ENCODE peak calls at places on chromosomes 12 and 14, in eight cellular contexts. K is GM04503, W is RWPE1, P is HFFc6, Q is Caco-2, V is AG04450, Z is nephron progenitor cell, M is NAMALWA. B is an unnamed sample.

GRCh38 chr12:116916714-116917114 is 6.0 kb downstream of the FBXW8 start:
- DNase-seq in K (peak), W (peak), P (peak), Q (peak), V (peak), Z (no peak), M (peak), B (peak)

GRCh38 chr12:131900397-131900796 is 6.0 kb downstream of the ULK1 start:
- DNase-seq in K (no peak), W (no peak), P (no peak), Q (no peak), V (no peak), Z (no peak), M (no peak), B (no peak)

GRCh38 chr14:55691659-55692058 is 111.7 kb downstream of the KTN1 start:
- DNase-seq in K (no peak), W (no peak), P (no peak), Q (no peak), V (no peak), Z (no peak), M (peak), B (no peak)

GRCh38 chr12:26527702-26528101 is 305.3 kb downstream of the ITPR2 start:
- DNase-seq in K (no peak), W (no peak), P (no peak), Q (no peak), V (no peak), Z (no peak), M (no peak), B (no peak)

GRCh38 chr14:53900499-53900898 is 56.1 kb downstream of the BMP4 start:
- DNase-seq in K (no peak), W (no peak), P (no peak), Q (no peak), V (no peak), Z (no peak), M (no peak), B (no peak)

GRCh38 chr14:75292886-75293285 is 14.3 kb downstream of the FOS start:
- DNase-seq in K (no peak), W (no peak), P (no peak), Q (no peak), V (no peak), Z (no peak), M (no peak), B (no peak)

GRCh38 chr12:121237415-121237814 is 27.5 kb downstream of the P2RX4 start:
- DNase-seq in K (no peak), W (no peak), P (no peak), Q (no peak), V (no peak), Z (no peak), M (no peak), B (no peak)

GRCh38 chr14:52640137-52640536 is 55.2 kb downstream of the ERO1A start:
- DNase-seq in K (no peak), W (no peak), P (no peak), Q (no peak), V (no peak), Z (no peak), M (no peak), B (no peak)

GRCh38 chr12:69497308-69498026 is 27.3 kb downstream of the FRS2 start:
- DNase-seq in K (no peak), W (no peak), P (no peak), Q (no peak), V (no peak), Z (no peak), M (peak), B (no peak)

GRCh38 chr12:115763376-115763775 is 514.1 kb downstream of the MED13L start:
- DNase-seq in K (peak), W (no peak), P (peak), Q (no peak), V (no peak), Z (no peak), M (no peak), B (no peak)

GRCh38 chr14:95346266-95346665 is 26.6 kb upstream of the CLMN start:
- DNase-seq in K (no peak), W (no peak), P (no peak), Q (no peak), V (no peak), Z (no peak), M (no peak), B (no peak)

GRCh38 chr12:85798122-85798521 is 38.1 kb downstream of the RASSF9 start:
- DNase-seq in K (no peak), W (no peak), P (no peak), Q (no peak), V (no peak), Z (no peak), M (no peak), B (no peak)

GRCh38 chr12:49336645-49337584 is at the start of gene C1QL4:
- DNase-seq in K (no peak), W (peak), P (peak), Q (peak), V (no peak), Z (peak), M (peak), B (peak)

GRCh38 chr12:121872546-121873223 is 14.0 kb upstream of the HPD start:
- DNase-seq in K (peak), W (peak), P (peak), Q (no peak), V (peak), Z (no peak), M (no peak), B (no peak)

GRCh38 chr12:53508534-53509199 is 1.4 kb upstream of the NPFF start:
- DNase-seq in K (no peak), W (peak), P (peak), Q (peak), V (peak), Z (peak), M (peak), B (peak)

GRCh38 chr12:104877107-104877705 is 80.9 kb downstream of the SLC41A2 start:
- DNase-seq in K (no peak), W (peak), P (peak), Q (peak), V (no peak), Z (peak), M (peak), B (peak)

GRCh38 chr14:49497725-49498348 is 88.3 kb downstream of the RPS29 start:
- DNase-seq in K (no peak), W (peak), P (peak), Q (peak), V (peak), Z (peak), M (peak), B (peak)

GRCh38 chr12:92253301-92253700 is 107.7 kb upstream of the BTG1 start:
- DNase-seq in K (no peak), W (no peak), P (peak), Q (no peak), V (no peak), Z (no peak), M (no peak), B (no peak)

GRCh38 chr14:24974591-24975374 is 75.2 kb downstream of the STXBP6 start:
- DNase-seq in K (no peak), W (no peak), P (no peak), Q (no peak), V (no peak), Z (no peak), M (no peak), B (no peak)

GRCh38 chr12:130161261-130162231 is 718 bp upstream of the FZD10 start:
- DNase-seq in K (no peak), W (no peak), P (no peak), Q (peak), V (no peak), Z (peak), M (no peak), B (no peak)

GRCh38 chr12:57215668-57216013 is 953 bp upstream of the NXPH4 start:
- DNase-seq in K (no peak), W (no peak), P (peak), Q (no peak), V (no peak), Z (no peak), M (peak), B (peak)

GRCh38 chr14:88069677-88070076 is 64.7 kb downstream of the GPR65 start:
- DNase-seq in K (no peak), W (no peak), P (no peak), Q (no peak), V (no peak), Z (no peak), M (no peak), B (no peak)

GRCh38 chr14:36690301-36691020 is 28.8 kb downstream of the PAX9 start:
- DNase-seq in K (no peak), W (peak), P (peak), Q (no peak), V (no peak), Z (no peak), M (no peak), B (no peak)

GRCh38 chr14:51453869-51454268 is 197.8 kb upstream of the FRMD6 start:
- DNase-seq in K (no peak), W (peak), P (no peak), Q (no peak), V (no peak), Z (no peak), M (no peak), B (no peak)

GRCh38 chr12:102885043-102885932 is 31.8 kb downstream of the PAH start:
- DNase-seq in K (no peak), W (no peak), P (no peak), Q (peak), V (no peak), Z (peak), M (no peak), B (no peak)

GRCh38 chr12:127640181-127640886 is 626.6 kb upstream of the TMEM132C start:
- DNase-seq in K (peak), W (no peak), P (no peak), Q (no peak), V (no peak), Z (no peak), M (peak), B (no peak)

GRCh38 chr14:54622189-54622958 is 55.4 kb downstream of the SAMD4A start:
- DNase-seq in K (no peak), W (no peak), P (no peak), Q (no peak), V (no peak), Z (no peak), M (no peak), B (no peak)

GRCh38 chr12:10408842-10409241 is 715 bp downstream of the KLRC4 start:
- DNase-seq in K (no peak), W (no peak), P (no peak), Q (no peak), V (no peak), Z (no peak), M (peak), B (peak)